ENCODE peak calls at places on chromosomes 11 and 22, in eight cellular contexts. Q is cardiac fibroblast; L is activated CD4-positive, alpha-beta T cell treated with anti-CD3 and anti-CD28 coated beads, Interleukin-2, amount 50 U/mL, for 4 hours; V is nephron progenitor cell; R is endothelial cell; M is NCI-H1105 treated with DMSO at 0.1 percent for 48 hours; K is heart right ventricle; Z is PC-9. J is an unnamed sample.

GRCh38 chr11:17475666-17476316 is 854 bp downstream of the ABCC8 start:
- DNase-seq in K (no peak), L (no peak), Q (no peak), V (peak), R (peak), M (peak), Z (no peak), J (peak)

GRCh38 chr11:61111060-61111435 is 8.8 kb downstream of the CD5 start:
- DNase-seq in K (no peak), R (no peak), Z (no peak), V (no peak), M (no peak), Q (no peak), L (no peak), J (no peak)

GRCh38 chr11:113447621-113448310 is 27.4 kb downstream of the DRD2 start:
- DNase-seq in Z (no peak), R (no peak), Q (peak), L (no peak), V (no peak), K (no peak), M (no peak), J (no peak)

GRCh38 chr11:122157540-122158173 is 41.6 kb upstream of the BLID start:
- DNase-seq in K (no peak), V (no peak), R (no peak), Q (no peak), M (no peak), L (no peak), Z (no peak), J (no peak)

GRCh38 chr11:5737091-5737490 is 843 bp downstream of the OR56B1 start:
- DNase-seq in V (no peak), Z (no peak), K (no peak), R (no peak), L (no peak), M (no peak), Q (peak), J (no peak)

GRCh38 chr11:29009426-29009825 is 901.2 kb downstream of the METTL15 start:
- DNase-seq in Q (no peak), R (no peak), M (no peak), K (no peak), Z (no peak), V (no peak), L (no peak), J (no peak)

GRCh38 chr11:11146830-11147229 is 206.2 kb downstream of the CSNK2A3 start:
- DNase-seq in M (no peak), R (no peak), V (no peak), K (no peak), L (no peak), Z (no peak), Q (no peak), J (no peak)

GRCh38 chr11:120662071-120662611 is 150.6 kb downstream of the GRIK4 start:
- DNase-seq in Q (no peak), V (no peak), L (no peak), Z (no peak), R (no peak), K (no peak), M (no peak), J (no peak)

GRCh38 chr11:17164361-17165246 is 43.2 kb downstream of the PIK3C2A start:
- DNase-seq in Q (peak), L (no peak), V (no peak), K (peak), R (no peak), Z (peak), M (no peak), J (no peak)

GRCh38 chr11:129652828-129653227 is 162.8 kb upstream of the TMEM45B start:
- DNase-seq in Z (peak), K (no peak), R (no peak), V (no peak), L (no peak), M (peak), Q (peak), J (no peak)

GRCh38 chr22:40567106-40567505 is 69.4 kb downstream of the MRTFA start:
- DNase-seq in V (no peak), L (no peak), Q (no peak), R (no peak), K (no peak), Z (peak), M (no peak), J (no peak)

GRCh38 chr11:114416441-114416928 is 16.0 kb downstream of the RBM7 start:
- DNase-seq in L (no peak), K (peak), Z (peak), R (no peak), Q (peak), V (no peak), M (no peak), J (no peak)

GRCh38 chr11:10588904-10589303 is 20.4 kb upstream of the LYVE1 start:
- DNase-seq in V (no peak), K (no peak), M (no peak), R (no peak), Q (no peak), Z (peak), L (no peak), J (no peak)

GRCh38 chr11:68956142-68956541 is 24.6 kb downstream of the MRGPRD start:
- DNase-seq in M (no peak), L (peak), V (peak), K (no peak), Z (no peak), R (peak), Q (no peak), J (peak)

GRCh38 chr11:119974051-119974450 is 163.9 kb downstream of the TRIM29 start:
- DNase-seq in L (no peak), Z (no peak), V (no peak), R (no peak), Q (no peak), M (no peak), K (no peak), J (no peak)

GRCh38 chr11:100681064-100681502 is 6.0 kb upstream of the ARHGAP42 start:
- DNase-seq in R (no peak), L (no peak), Q (peak), Z (peak), K (peak), V (peak), M (no peak), J (no peak)

GRCh38 chr22:25407859-25408229 is 156.6 kb upstream of the GRK3 start:
- DNase-seq in L (no peak), K (no peak), Q (no peak), V (no peak), Z (no peak), M (no peak), R (no peak), J (no peak)

GRCh38 chr11:44927174-44927661 is 23.5 kb downstream of the TP53I11 start:
- DNase-seq in L (peak), R (peak), K (peak), M (peak), Z (peak), V (peak), Q (peak), J (peak)

GRCh38 chr11:130904380-130904779 is 11.9 kb downstream of the SNX19 start:
- DNase-seq in Q (no peak), K (no peak), L (no peak), Z (no peak), V (no peak), M (no peak), R (no peak), J (no peak)

GRCh38 chr22:41094036-41094435 is 1.6 kb downstream of the EP300 start:
- DNase-seq in Q (peak), L (no peak), K (no peak), V (no peak), Z (no peak), M (peak), R (no peak), J (no peak)

GRCh38 chr11:115362997-115363396 is 141.2 kb downstream of the CADM1 start:
- DNase-seq in V (no peak), M (no peak), L (no peak), Z (no peak), K (peak), R (no peak), Q (no peak), J (no peak)

GRCh38 chr11:15171956-15172355 is 57.2 kb downstream of the INSC start:
- DNase-seq in K (no peak), R (no peak), L (no peak), M (no peak), Q (no peak), V (no peak), Z (no peak), J (no peak)